ENCODE peak calls at places on chromosome 1, in four cellular contexts. B, Q, W and M are unnamed samples.

GRCh38 chr1:115457295-115457694 is 119.2 kb upstream of the NGF start:
- DNase-seq in B (no peak), Q (peak; percentile 63), W (no peak), M (no peak)

GRCh38 chr1:1616838-1617237 is 1.5 kb downstream of the MIB2 start:
- DNase-seq in B (peak; percentile 87), Q (no peak), W (peak; percentile 31), M (no peak)

GRCh38 chr1:8169364-8170058 is 143.4 kb upstream of the ERRFI1 start:
- DNase-seq in B (no peak), Q (peak; percentile 72), W (peak; percentile 43), M (no peak)

GRCh38 chr1:43446881-43447835 is 6.6 kb downstream of the HYI start:
- DNase-seq in B (peak; percentile 41), Q (no peak), W (peak; percentile 29), M (no peak)

GRCh38 chr1:9766759-9767442 is 56.9 kb downstream of the CLSTN1 start:
- DNase-seq in B (peak; percentile 27), Q (no peak), W (no peak), M (no peak)

GRCh38 chr1:8858112-8858668 is 20.3 kb downstream of the ENO1 start:
- DNase-seq in B (no peak), Q (no peak), W (no peak), M (no peak)

GRCh38 chr1:244104309-244105060 is 53.4 kb downstream of the ZBTB18 start:
- DNase-seq in B (no peak), Q (no peak), W (peak; percentile 37), M (no peak)

GRCh38 chr1:232983817-232984567 is 33.6 kb downstream of the NTPCR start:
- DNase-seq in B (no peak), Q (no peak), W (no peak), M (no peak)

GRCh38 chr1:160665330-160666078 is 18.7 kb upstream of the SLAMF1 start:
- DNase-seq in B (peak; percentile 85), Q (no peak), W (peak; percentile 71), M (no peak)

GRCh38 chr1:238399558-238399957 is 508.8 kb upstream of the ZP4 start:
- DNase-seq in B (no peak), Q (no peak), W (no peak), M (no peak)

GRCh38 chr1:79457825-79458224 is 451.3 kb upstream of the ADGRL4 start:
- DNase-seq in B (no peak), Q (no peak), W (no peak), M (no peak)

GRCh38 chr1:104019675-104020049 is 270.0 kb downstream of the AMY1C start:
- DNase-seq in B (no peak), Q (no peak), W (no peak), M (no peak)

GRCh38 chr1:208201241-208201640 is 42.9 kb downstream of the PLXNA2 start:
- DNase-seq in B (no peak), Q (no peak), W (no peak), M (no peak)

GRCh38 chr1:17305576-17306095 is 2.4 kb upstream of the PADI4 start:
- DNase-seq in B (peak; percentile 54), Q (no peak), W (no peak), M (no peak)

GRCh38 chr1:963746-964525 is 2.3 kb upstream of the PLEKHN1 start:
- DNase-seq in B (no peak), Q (no peak), W (no peak), M (no peak)

GRCh38 chr1:62621907-62622306 is 24.6 kb downstream of the ANGPTL3 start:
- DNase-seq in B (no peak), Q (no peak), W (peak; percentile 61), M (no peak)

GRCh38 chr1:153626929-153627796 is at the start of gene S100A13:
- DNase-seq in B (peak; percentile 85), Q (peak; percentile 88), W (peak; percentile 79), M (peak; percentile 85)
- TF ChIP-seq CTCF in B (peak; percentile 32), Q (peak; percentile 50), W (peak; percentile 44), M (peak; percentile 84)

GRCh38 chr1:28036431-28036830 is 52.0 kb downstream of the EYA3 start:
- DNase-seq in B (no peak), Q (no peak), W (no peak), M (no peak)
- TF ChIP-seq CTCF in B (no peak), Q (no peak), W (peak; percentile 19), M (no peak)

GRCh38 chr1:202125611-202126010 is 2.9 kb downstream of the GPR37L1 start:
- DNase-seq in B (no peak), Q (no peak), W (no peak), M (no peak)
- TF ChIP-seq CTCF in B (no peak), Q (no peak), W (no peak), M (no peak)

DNA sequence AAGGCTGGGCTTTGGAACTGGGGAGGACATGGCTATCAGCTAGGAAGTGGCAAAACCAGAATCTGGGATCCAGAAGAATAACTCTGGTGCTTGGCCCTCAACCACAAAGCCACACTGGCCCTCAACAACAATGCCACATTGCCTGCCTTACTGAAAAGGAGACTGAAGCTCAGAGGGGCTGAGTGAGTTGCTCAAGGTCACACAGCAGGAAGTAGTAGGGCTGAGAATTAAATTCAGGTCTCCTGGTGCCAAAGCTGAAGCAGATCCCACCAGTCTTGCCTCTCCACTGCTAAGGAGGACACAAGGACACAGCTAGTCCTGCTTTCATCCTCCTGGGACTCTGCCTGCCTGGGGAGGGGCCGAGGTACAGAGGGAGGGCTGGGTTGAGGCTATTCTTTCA is 29.4 kb upstream of the STUM start:
- DNase-seq in B (no peak), Q (no peak), W (no peak), M (no peak)
- TF ChIP-seq CTCF in B (no peak), Q (no peak), W (no peak), M (no peak)

DNA sequence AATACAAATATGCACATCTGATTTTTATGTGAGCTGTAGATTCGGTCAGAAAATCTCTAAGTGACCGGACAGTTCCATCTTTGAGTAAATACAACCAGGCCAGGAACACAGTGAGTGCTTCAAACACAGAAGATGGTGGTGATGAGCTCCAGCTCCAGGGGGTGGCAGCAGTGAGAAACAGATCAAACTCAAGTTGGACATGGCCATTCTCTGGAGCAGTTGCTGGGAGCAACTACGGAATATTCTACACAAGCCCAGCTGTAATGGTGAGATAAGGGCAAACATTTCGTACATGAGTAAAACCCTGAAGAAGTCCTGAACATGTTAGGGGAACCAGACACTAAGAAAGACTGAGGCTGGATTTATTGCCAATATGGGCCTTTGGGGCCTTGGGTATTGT is 100.7 kb downstream of the BARHL2 start:
- DNase-seq in B (no peak), Q (no peak), W (no peak), M (no peak)
- TF ChIP-seq CTCF in B (no peak), Q (no peak), W (peak; percentile 40), M (peak; percentile 42)

GRCh38 chr1:182002570-182002969 is 58.9 kb downstream of the ZNF648 start:
- DNase-seq in B (no peak), Q (no peak), W (no peak), M (no peak)

GRCh38 chr1:182004601-182005000 is 56.9 kb downstream of the ZNF648 start:
- DNase-seq in B (no peak), Q (no peak), W (no peak), M (no peak)

GRCh38 chr1:182003025-182003725 is 58.3 kb downstream of the ZNF648 start:
- DNase-seq in B (no peak), Q (no peak), W (no peak), M (no peak)

GRCh38 chr1:182003953-182004586 is 57.4 kb downstream of the ZNF648 start:
- DNase-seq in B (no peak), Q (no peak), W (no peak), M (no peak)

DNA sequence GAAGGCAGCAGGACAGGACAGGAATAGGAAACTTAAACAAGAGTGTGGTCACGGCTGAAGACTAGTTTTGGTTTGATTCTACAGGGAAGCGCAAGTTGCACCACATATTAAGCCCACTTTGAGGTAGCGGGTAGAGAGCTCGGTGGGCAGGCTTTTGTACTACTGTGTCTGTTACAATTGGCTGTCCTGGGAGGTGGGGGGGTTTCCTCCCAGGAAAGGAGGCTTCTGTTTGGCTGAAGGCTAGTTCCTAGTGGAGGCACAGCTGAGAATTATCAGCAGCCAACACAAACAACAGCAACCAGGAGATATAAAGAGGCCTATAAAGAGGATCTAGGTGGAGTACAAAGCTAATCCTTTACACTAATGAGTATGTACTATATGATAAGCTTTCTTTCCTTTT is 62.7 kb downstream of the ZNF648 start:
- DNase-seq in B (no peak), Q (no peak), W (no peak), M (no peak)
- TF ChIP-seq CTCF in B (no peak), Q (no peak), W (no peak), M (no peak)